ENCODE peak calls at places on chromosomes 6 and 20, in five cellular contexts. D is upper lobe of right lung, X is T-helper 17 cell, W is iris pigment epithelial cell, L is endothelial cell. E is an unnamed sample.

GRCh38 chr6:168533428-168533827 is 92.4 kb downstream of the SMOC2 start:
- DNase-seq in D (no peak), X (no peak), W (no peak), L (no peak), E (no peak)

GRCh38 chr6:117906905-117907599 is at the start of gene SLC35F1:
- DNase-seq in D (peak), X (no peak), W (peak), L (peak), E (peak)

GRCh38 chr20:39777610-39778009 is 815.5 kb downstream of the DHX35 start:
- DNase-seq in D (no peak), X (no peak), W (no peak), L (no peak), E (no peak)

GRCh38 chr6:57222684-57223077 is 574 bp upstream of the RAB23 start:
- DNase-seq in D (no peak), X (no peak), W (no peak), L (no peak), E (no peak)

GRCh38 chr6:81362246-81362645 is 390.2 kb downstream of the TENT5A start:
- DNase-seq in D (no peak), X (no peak), W (peak), L (no peak), E (no peak)

GRCh38 chr6:44270526-44271405 is 516 bp downstream of the TMEM151B start:
- DNase-seq in D (no peak), X (no peak), W (no peak), L (peak), E (no peak)

GRCh38 chr20:59004763-59005522 is 2.1 kb downstream of the CTSZ start:
- DNase-seq in D (peak), X (no peak), W (no peak), L (no peak), E (no peak)

GRCh38 chr6:154887051-154887450 is 108.1 kb upstream of the TIAM2 start:
- DNase-seq in D (no peak), X (no peak), W (peak), L (no peak), E (no peak)

GRCh38 chr6:168045706-168046620 is 33.0 kb downstream of the FRMD1 start:
- DNase-seq in D (peak), X (no peak), W (no peak), L (no peak), E (peak)

GRCh38 chr20:20362774-20363435 is 5.0 kb upstream of the INSM1 start:
- DNase-seq in D (no peak), X (no peak), W (no peak), L (peak), E (no peak)

GRCh38 chr6:157944983-157945931 is 36.4 kb upstream of the SYNJ2 start:
- DNase-seq in D (no peak), X (no peak), W (peak), L (no peak), E (no peak)

GRCh38 chr6:93779086-93779858 is 359.9 kb upstream of the EPHA7 start:
- DNase-seq in D (no peak), X (no peak), W (peak), L (peak), E (no peak)

GRCh38 chr6:1762203-1762602 is 152.5 kb downstream of the FOXC1 start:
- DNase-seq in D (no peak), X (no peak), W (no peak), L (no peak), E (no peak)

GRCh38 chr20:10634683-10635411 is 39.0 kb downstream of the JAG1 start:
- DNase-seq in D (no peak), X (no peak), W (peak), L (no peak), E (no peak)

GRCh38 chr6:94401311-94401710 is 982.0 kb upstream of the EPHA7 start:
- DNase-seq in D (no peak), X (no peak), W (no peak), L (no peak), E (no peak)

GRCh38 chr6:44966449-44967091 is 361.6 kb upstream of the RUNX2 start:
- DNase-seq in D (no peak), X (no peak), W (peak), L (no peak), E (no peak)

GRCh38 chr20:41001497-41001896 is 27.1 kb upstream of the TOP1 start:
- DNase-seq in D (no peak), X (no peak), W (peak), L (no peak), E (no peak)

GRCh38 chr20:43925215-43925614 is 10.6 kb downstream of the TOX2 start:
- DNase-seq in D (peak), X (no peak), W (no peak), L (no peak), E (no peak)

GRCh38 chr6:21053612-21054011 is 519.4 kb downstream of the CDKAL1 start:
- DNase-seq in D (no peak), X (no peak), W (peak), L (no peak), E (no peak)

GRCh38 chr20:50652702-50653294 is 38.5 kb downstream of the RIPOR3 start:
- DNase-seq in D (no peak), X (no peak), W (peak), L (no peak), E (no peak)

GRCh38 chr6:12369781-12370262 is 79.7 kb downstream of the EDN1 start:
- DNase-seq in D (no peak), X (no peak), W (no peak), L (no peak), E (no peak)

GRCh38 chr20:51014797-51015722 is 7.8 kb downstream of the KCNG1 start:
- DNase-seq in D (no peak), X (no peak), W (peak), L (peak), E (no peak)

GRCh38 chr6:107805504-107805903 is 18.6 kb downstream of the SCML4 start:
- DNase-seq in D (no peak), X (no peak), W (no peak), L (no peak), E (no peak)

GRCh38 chr6:146851837-146852236 is 253.1 kb downstream of the ADGB start:
- DNase-seq in D (no peak), X (no peak), W (peak), L (no peak), E (no peak)

GRCh38 chr6:139591075-139591474 is 216.6 kb upstream of the CITED2 start:
- DNase-seq in D (no peak), X (no peak), W (no peak), L (no peak), E (no peak)

GRCh38 chr6:114783083-114783482 is 440.3 kb upstream of the HS3ST5 start:
- DNase-seq in D (no peak), X (no peak), W (no peak), L (no peak), E (no peak)

GRCh38 chr6:168179133-168179532 is 100.1 kb upstream of the FRMD1 start:
- DNase-seq in D (no peak), X (no peak), W (no peak), L (no peak), E (no peak)

GRCh38 chr6:97870273-97870672 is 587.3 kb upstream of the MMS22L start:
- DNase-seq in D (no peak), X (no peak), W (no peak), L (no peak), E (no peak)

GRCh38 chr6:133017581-133017980 is 203.2 kb downstream of the RPS12 start:
- DNase-seq in D (no peak), X (no peak), W (peak), L (no peak), E (no peak)

GRCh38 chr6:91691449-91691848 is 1104.6 kb upstream of the MAP3K7 start:
- DNase-seq in D (no peak), X (no peak), W (no peak), L (no peak), E (no peak)

GRCh38 chr20:4375881-4376280 is 345.8 kb upstream of the PRND start:
- DNase-seq in D (no peak), X (no peak), W (peak), L (no peak), E (no peak)

GRCh38 chr6:168122011-168122410 is 43.0 kb upstream of the FRMD1 start:
- DNase-seq in D (no peak), X (no peak), W (no peak), L (no peak), E (no peak)

GRCh38 chr6:161748535-161749386 is 474.9 kb upstream of the AGPAT4 start:
- DNase-seq in D (no peak), X (no peak), W (no peak), L (peak), E (no peak)

GRCh38 chr6:16264785-16265184 is 26.4 kb downstream of the GMPR start:
- DNase-seq in D (no peak), X (no peak), W (no peak), L (no peak), E (no peak)